ENCODE peak calls at places on chromosomes 16 and 17, in four cellular contexts. W is left lung; F is CD8-positive, alpha-beta memory T cell; Q is cardiac muscle cell. R is an unnamed sample. For H3K4me1, the result is how much of the 10 kb centered on the place peaks cover.

GRCh38 chr17:48623583-48623982 is 2.6 kb downstream of the HOXB9 start:
- DNase-seq in W (no peak), F (no peak), Q (no peak), R (no peak)

GRCh38 chr16:19166500-19166899 is 1.5 kb upstream of the SYT17 start:
- DNase-seq in W (no peak), F (no peak), Q (no peak), R (no peak)

GRCh38 chr16:48022496-48022895 is 133.3 kb downstream of the ABCC12 start:
- DNase-seq in W (no peak), F (no peak), Q (no peak), R (no peak)

GRCh38 chr17:76022285-76022684 is 4.8 kb downstream of the EVPL start:
- DNase-seq in W (no peak), F (no peak), Q (no peak), R (no peak)

GRCh38 chr16:8869212-8869987 is 594 bp upstream of the CARHSP1 start:
- DNase-seq in W (no peak), F (no peak), Q (no peak), R (no peak)

GRCh38 chr17:16415031-16415924 is at the start of gene TRPV2:
- DNase-seq in W (peak), F (peak), Q (peak), R (no peak)

GRCh38 chr17:320809-321385 is 31.7 kb downstream of the RPH3AL start:
- DNase-seq in W (peak), F (no peak), Q (peak), R (no peak)

GRCh38 chr17:61335105-61335844 is 64.4 kb upstream of the TBX2 start:
- DNase-seq in W (no peak), F (no peak), Q (no peak), R (no peak)

GRCh38 chr16:68396481-68396880 is 51.8 kb downstream of the SMPD3 start:
- DNase-seq in W (no peak), F (peak), Q (peak), R (no peak)

GRCh38 chr17:83089322-83090156 is 10.1 kb downstream of the METRNL start:
- DNase-seq in W (no peak), F (no peak), Q (no peak), R (no peak)
- H3K4me1 ChIP-seq in W (half or more), F (under half), Q (under half), R (under half)

GRCh38 chr17:57375770-57376181 is 119.5 kb downstream of the MSI2 start:
- DNase-seq in W (no peak), F (no peak), Q (no peak), R (no peak)

GRCh38 chr17:57372156-57372555 is 115.8 kb downstream of the MSI2 start:
- DNase-seq in W (no peak), F (no peak), Q (no peak), R (no peak)

GRCh38 chr17:57373071-57373470 is 116.7 kb downstream of the MSI2 start:
- DNase-seq in W (no peak), F (no peak), Q (no peak), R (no peak)

GRCh38 chr17:57375040-57375769 is 118.9 kb downstream of the MSI2 start:
- DNase-seq in W (no peak), F (no peak), Q (no peak), R (no peak)

DNA sequence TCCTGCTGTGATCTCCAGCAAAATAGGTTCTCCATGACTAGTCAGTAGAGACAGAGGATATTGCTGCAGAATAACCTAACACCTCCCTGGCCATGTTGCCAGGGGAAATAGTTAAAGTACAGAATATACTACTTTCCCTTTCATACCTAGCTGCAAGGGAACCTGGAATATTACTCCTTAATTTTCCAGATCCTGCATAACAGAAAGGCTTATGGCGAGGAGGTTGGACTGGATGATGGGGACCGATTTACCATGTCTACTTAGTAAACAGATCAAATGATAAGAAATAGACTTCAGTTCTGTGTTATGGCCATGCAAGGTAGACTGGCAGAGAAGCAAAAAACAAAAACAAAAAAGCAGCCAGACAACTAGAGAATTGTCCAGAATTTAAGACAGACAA is 117.4 kb downstream of the MSI2 start:
- DNase-seq in W (no peak), F (no peak), Q (no peak), R (no peak)
- H3K4me1 ChIP-seq in W (under half), F (under half), Q (under half), R (under half)

DNA sequence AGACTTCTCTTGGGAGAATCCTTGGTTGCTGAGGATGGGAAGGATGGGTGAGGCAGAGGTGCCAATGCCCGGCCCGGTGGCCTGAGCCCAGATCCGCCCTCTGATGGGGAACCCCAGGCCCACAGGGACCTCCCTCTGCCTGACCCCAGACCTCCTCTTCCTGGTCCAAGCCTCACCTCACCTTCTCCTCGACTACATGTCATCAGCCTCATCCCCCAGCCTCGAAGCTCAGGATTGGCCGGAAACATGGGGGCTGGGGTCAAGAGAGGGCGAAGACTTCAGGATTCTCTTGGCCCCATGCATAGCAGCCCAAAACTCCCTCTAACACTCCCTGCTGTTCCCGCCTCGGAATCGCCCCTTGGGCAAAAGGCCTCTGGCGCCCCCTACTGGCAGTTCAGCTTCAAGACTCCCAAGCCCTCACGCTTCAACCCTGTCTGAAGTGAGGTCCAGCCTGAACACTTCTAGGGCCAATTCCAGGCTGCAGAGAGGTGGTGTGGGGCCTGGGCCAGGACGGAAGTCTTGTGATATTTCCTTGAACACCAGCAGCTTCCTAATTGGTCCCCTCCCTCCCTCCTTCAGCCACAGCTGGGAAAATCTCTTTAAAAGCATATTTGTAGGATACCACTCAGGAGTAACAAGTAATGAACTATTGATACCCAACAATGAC is 47.2 kb downstream of the ARHGAP27 start:
- DNase-seq in W (peak), F (peak), Q (peak), R (peak)
- H3K4me1 ChIP-seq in W (under half), F (under half), Q (under half), R (under half)

DNA sequence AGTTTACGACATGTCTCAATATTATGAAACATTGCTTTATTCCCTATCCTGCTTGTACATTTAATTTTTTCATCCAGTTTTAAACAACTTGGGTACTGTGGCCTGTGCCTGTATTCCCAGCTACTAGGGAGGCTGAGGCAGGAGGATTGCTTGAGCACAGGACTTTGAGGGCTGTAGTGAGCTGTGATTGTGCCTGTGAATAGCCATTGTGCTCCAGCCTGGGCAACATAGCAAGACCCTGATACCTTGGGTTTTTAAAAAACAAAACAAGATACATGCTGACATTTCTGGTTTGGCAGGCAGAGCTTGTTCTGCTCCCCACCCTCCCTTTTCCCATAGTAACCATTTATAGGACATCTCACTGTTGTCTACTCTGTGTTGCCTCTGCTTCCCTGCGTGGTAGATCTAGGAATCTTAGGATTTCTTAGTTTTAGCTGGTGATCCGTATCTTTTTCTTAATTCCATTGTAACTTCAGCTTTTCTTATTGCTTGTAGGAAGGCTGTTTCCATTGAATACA is 35.6 kb downstream of the TENT4B start:
- DNase-seq in W (no peak), F (no peak), Q (no peak), R (no peak)
- H3K4me1 ChIP-seq in W (under half), F (under half), Q (under half), R (under half)

DNA sequence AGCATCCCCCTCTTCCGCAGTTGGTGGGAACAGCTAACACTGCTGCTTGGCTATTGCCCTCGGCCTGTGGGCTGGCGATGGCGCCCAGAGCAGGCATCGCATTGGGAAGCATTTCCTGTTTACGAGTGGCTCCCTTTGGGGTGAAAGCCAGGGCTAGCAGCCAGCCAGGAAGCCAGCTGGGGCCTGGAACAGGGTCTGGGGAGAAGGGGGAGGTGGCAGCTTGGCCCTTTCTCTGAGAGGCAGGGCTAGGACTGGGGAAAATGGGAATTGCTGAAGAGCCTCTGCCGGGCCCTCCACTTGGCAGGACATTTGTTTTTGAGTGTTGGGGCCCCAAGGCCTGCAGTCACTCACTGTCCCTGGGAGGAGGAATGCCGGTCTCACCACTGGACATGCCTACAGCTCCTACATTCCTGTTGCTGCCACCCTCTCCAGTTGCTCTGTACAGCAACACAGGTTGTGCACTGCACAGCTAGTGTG is 2.5 kb upstream of the MTSS2 start:
- DNase-seq in W (peak), F (no peak), Q (peak), R (peak)
- H3K4me1 ChIP-seq in W (half or more), F (under half), Q (half or more), R (half or more)

GRCh38 chr16:75256059-75256870 is 4.8 kb upstream of the BCAR1 start:
- DNase-seq in W (peak), F (no peak), Q (peak), R (peak)
- H3K4me1 ChIP-seq in W (half or more), F (under half), Q (half or more), R (half or more)

R was measured in gastrocnemius medialis.